ENCODE peak calls at places on chromosomes 4 and X, in ten cellular contexts. R is pulmonary artery endothelial cell, M is bronchial epithelial cell, N is RWPE1, H is kidney epithelial cell, U is KBM-7, Z is endothelial cell, X is EH, W is NCI-H1417, Q is myocyte. T is an unnamed sample.

GRCh38 chr4:931194-931959 is 739 bp downstream of the GAK start:
- DNase-seq in X (peak), M (peak), W (no peak), N (peak), Q (no peak), H (no peak), R (no peak), Z (no peak), U (no peak), T (no peak)

GRCh38 chr4:38920186-38920585 is 52.6 kb downstream of the FAM114A1 start:
- DNase-seq in R (no peak), Z (no peak), W (no peak), U (no peak), X (peak), H (no peak), M (no peak), N (no peak), Q (no peak), T (no peak)

GRCh38 chr4:159010563-159011260 is 92.2 kb upstream of the RAPGEF2 start:
- DNase-seq in Q (peak), H (no peak), R (no peak), X (peak), W (no peak), M (peak), N (peak), Z (no peak), U (no peak), T (peak)

GRCh38 chr4:6259886-6260285 is 9.8 kb upstream of the WFS1 start:
- DNase-seq in Q (no peak), N (no peak), R (no peak), Z (no peak), H (no peak), W (no peak), X (no peak), M (no peak), U (no peak), T (peak)

GRCh38 chr4:6551660-6552059 is 23.3 kb upstream of the MAN2B2 start:
- DNase-seq in R (no peak), W (no peak), Q (no peak), N (no peak), M (no peak), U (no peak), H (no peak), X (no peak), Z (no peak), T (no peak)

GRCh38 chr4:111869339-111869738 is 275.9 kb upstream of the FAM241A start:
- DNase-seq in W (no peak), X (no peak), N (no peak), H (no peak), Q (no peak), R (no peak), M (no peak), Z (no peak), U (no peak), T (no peak)

GRCh38 chrX:103791233-103791632 is 14.6 kb downstream of the PLP1 start:
- DNase-seq in R (no peak), Z (no peak), N (no peak), H (no peak), X (peak), Q (peak), W (peak), U (no peak), M (no peak), T (no peak)

GRCh38 chr4:152936446-152937279 is 540 bp downstream of the FHDC1 start:
- DNase-seq in W (peak), R (no peak), Q (peak), X (peak), Z (peak), N (peak), H (no peak), M (no peak), U (peak), T (peak)

GRCh38 chr4:94253036-94253435 is 45.4 kb downstream of the SMARCAD1 start:
- DNase-seq in M (peak), W (no peak), Z (no peak), U (no peak), H (no peak), N (no peak), R (no peak), Q (no peak), X (no peak), T (no peak)

GRCh38 chrX:2719774-2720447 is 28.8 kb downstream of the CD99 start:
- DNase-seq in Z (no peak), H (no peak), N (no peak), M (no peak), U (no peak), R (no peak), W (no peak), Q (no peak), X (no peak), T (no peak)

GRCh38 chr4:5278213-5278612 is 226.9 kb downstream of the STK32B start:
- DNase-seq in U (no peak), M (no peak), W (no peak), H (no peak), Q (no peak), Z (no peak), X (no peak), N (no peak), R (no peak), T (no peak)

GRCh38 chr4:174928575-174929253 is 10.6 kb downstream of the ADAM29 start:
- DNase-seq in H (no peak), Q (no peak), U (no peak), N (no peak), R (no peak), Z (no peak), M (peak), X (no peak), W (no peak), T (no peak)

GRCh38 chr4:150209140-150209829 is 131.0 kb downstream of the DCLK2 start:
- DNase-seq in U (peak), Q (peak), R (peak), X (peak), Z (peak), H (no peak), N (peak), M (peak), W (peak), T (peak)

GRCh38 chr4:72631296-72631695 is 62.3 kb upstream of the ADAMTS3 start:
- DNase-seq in Z (no peak), M (peak), W (no peak), U (no peak), N (peak), Q (peak), H (peak), R (no peak), X (peak), T (no peak)

GRCh38 chrX:115892056-115892708 is 278.4 kb upstream of the AGTR2 start:
- DNase-seq in Z (no peak), W (no peak), U (no peak), X (no peak), H (no peak), N (no peak), Q (no peak), R (no peak), M (peak), T (no peak)

GRCh38 chr4:57149833-57150232 is 39.6 kb upstream of the IGFBP7 start:
- DNase-seq in M (no peak), W (no peak), H (no peak), N (no peak), Z (no peak), X (no peak), R (no peak), Q (no peak), U (no peak), T (no peak)

GRCh38 chrX:1442724-1443367 is 9.9 kb downstream of the ASMTL start:
- DNase-seq in X (no peak), N (no peak), W (no peak), Z (no peak), M (no peak), R (no peak), H (no peak), U (no peak), Q (no peak), T (peak)